ENCODE peak calls at places on chromosomes 4 and X, in six cellular contexts. E is NCI-H2081, A is EH, J is ureter, O is AG09319, H is cardiac muscle cell. T is an unnamed sample.

GRCh38 chr4:6369924-6370645 is 100.4 kb downstream of the WFS1 start:
- DNase-seq in J (no peak), H (no peak), A (no peak), E (no peak), O (no peak), T (no peak)

GRCh38 chr4:183876268-183876934 is 28.7 kb upstream of the STOX2 start:
- DNase-seq in H (peak; percentile 93), E (peak; percentile 80), A (no peak), J (peak; percentile 82), O (peak; percentile 20), T (peak; percentile 56)

GRCh38 chrX:57528670-57529255 is 63.0 kb upstream of the ZXDB start:
- DNase-seq in J (no peak), A (peak; percentile 8), E (no peak), H (no peak), O (no peak), T (no peak)

GRCh38 chr4:25065901-25066610 is 35.3 kb upstream of the LGI2 start:
- DNase-seq in E (no peak), J (no peak), O (no peak), H (peak; percentile 72), A (no peak), T (no peak)

GRCh38 chrX:70445876-70446275 is 1.2 kb downstream of the DLG3 start:
- DNase-seq in E (no peak), O (no peak), A (no peak), J (no peak), H (no peak), T (no peak)

GRCh38 chrX:45714864-45715263 is 514.2 kb upstream of the DIPK2B start:
- DNase-seq in O (no peak), H (peak; percentile 46), A (peak; percentile 89), J (no peak), E (no peak), T (no peak)

GRCh38 chr4:123248260-123248659 is 148.3 kb upstream of the SPRY1 start:
- DNase-seq in H (peak; percentile 62), J (no peak), A (peak; percentile 39), O (peak; percentile 35), E (no peak), T (peak; percentile 62)

GRCh38 chr4:102678107-102678506 is 82.7 kb downstream of the MANBA start:
- DNase-seq in E (no peak), H (no peak), A (no peak), J (no peak), O (no peak), T (no peak)

GRCh38 chrX:148530464-148531077 is 30.2 kb downstream of the AFF2 start:
- DNase-seq in A (peak; percentile 9), O (no peak), H (peak; percentile 50), J (no peak), E (no peak), T (no peak)

GRCh38 chr4:115315182-115315581 is 201.8 kb upstream of the NDST4 start:
- DNase-seq in O (no peak), E (no peak), J (no peak), H (no peak), A (no peak), T (no peak)

GRCh38 chr4:53490965-53491622 is 100.2 kb downstream of the LNX1 start:
- DNase-seq in A (peak; percentile 85), E (peak; percentile 18), O (peak; percentile 95), J (no peak), H (peak; percentile 95), T (peak; percentile 94)

GRCh38 chr4:39354178-39354503 is 12.0 kb downstream of the RFC1 start:
- DNase-seq in O (no peak), E (no peak), H (no peak), J (no peak), A (no peak), T (no peak)

GRCh38 chrX:45360571-45360970 is 159.9 kb upstream of the DIPK2B start:
- DNase-seq in A (no peak), J (no peak), H (no peak), E (no peak), O (no peak), T (no peak)

GRCh38 chr4:98938386-98938785 is 9.5 kb upstream of the EIF4E start:
- DNase-seq in E (no peak), O (no peak), A (peak; percentile 76), J (no peak), H (peak; percentile 41), T (no peak)

GRCh38 chr4:140876597-140877364 is 120.6 kb upstream of the TBC1D9 start:
- DNase-seq in A (peak; percentile 69), O (peak; percentile 7), J (no peak), H (peak; percentile 46), E (no peak), T (peak; percentile 32)

T was measured in fibroblast of the conjunctiva.